ENCODE peak calls at places on chromosomes 6 and 20, in five cellular contexts. One of them, this sample, is unnamed.

GRCh38 chr6:19231878-19232519 is 605.2 kb upstream of the ID4 start:
- DNase-seq in AG04450: no peak
- DNase-seq in iPS-NIHi11: no peak
- DNase-seq in CD4-positive, alpha-beta memory T cell: no peak
- DNase-seq in A549: no peak
- DNase-seq in this sample: no peak

GRCh38 chr6:157989541-157990289 is 8.1 kb downstream of the SYNJ2 start:
- DNase-seq in A549: no peak
- DNase-seq in AG04450: no peak
- DNase-seq in CD4-positive, alpha-beta memory T cell: no peak
- DNase-seq in iPS-NIHi11: no peak
- DNase-seq in this sample: no peak

GRCh38 chr20:64232794-64233193 is 22.8 kb upstream of the PCMTD2 start:
- DNase-seq in iPS-NIHi11: no peak
- DNase-seq in AG04450: no peak
- DNase-seq in A549: no peak
- DNase-seq in CD4-positive, alpha-beta memory T cell: no peak
- DNase-seq in this sample: no peak

GRCh38 chr6:114747995-114748625 is 405.3 kb upstream of the HS3ST5 start:
- DNase-seq in CD4-positive, alpha-beta memory T cell: no peak
- DNase-seq in AG04450: peak; percentile 2
- DNase-seq in A549: no peak
- DNase-seq in iPS-NIHi11: peak; percentile 15
- DNase-seq in this sample: peak; percentile 16

GRCh38 chr6:160207618-160208017 is 51.0 kb downstream of the SLC22A2 start:
- DNase-seq in iPS-NIHi11: no peak
- DNase-seq in AG04450: no peak
- DNase-seq in CD4-positive, alpha-beta memory T cell: no peak
- DNase-seq in A549: no peak
- DNase-seq in this sample: no peak

GRCh38 chr6:46592046-46592445 is 60.6 kb downstream of the CYP39A1 start:
- DNase-seq in A549: no peak
- DNase-seq in iPS-NIHi11: no peak
- DNase-seq in CD4-positive, alpha-beta memory T cell: no peak
- DNase-seq in AG04450: no peak
- DNase-seq in this sample: no peak

GRCh38 chr6:169868458-169868857 is 117.0 kb downstream of the ERMARD start:
- DNase-seq in AG04450: no peak
- DNase-seq in A549: no peak
- DNase-seq in CD4-positive, alpha-beta memory T cell: peak; percentile 53
- DNase-seq in iPS-NIHi11: no peak
- DNase-seq in this sample: no peak

GRCh38 chr6:146984251-146984924 is 219.8 kb upstream of the STXBP5 start:
- DNase-seq in CD4-positive, alpha-beta memory T cell: no peak
- DNase-seq in A549: no peak
- DNase-seq in AG04450: no peak
- DNase-seq in iPS-NIHi11: no peak
- DNase-seq in this sample: no peak

GRCh38 chr6:52457096-52457495 is 37.0 kb downstream of the EFHC1 start:
- DNase-seq in CD4-positive, alpha-beta memory T cell: no peak
- DNase-seq in A549: no peak
- DNase-seq in iPS-NIHi11: no peak
- DNase-seq in AG04450: no peak
- DNase-seq in this sample: no peak

GRCh38 chr20:23270427-23270911 is 80.1 kb upstream of the NXT1 start:
- DNase-seq in AG04450: peak; percentile 51
- DNase-seq in CD4-positive, alpha-beta memory T cell: no peak
- DNase-seq in iPS-NIHi11: no peak
- DNase-seq in A549: no peak
- DNase-seq in this sample: no peak

GRCh38 chr6:1868561-1869261 is 259.0 kb downstream of the FOXC1 start:
- DNase-seq in iPS-NIHi11: no peak
- DNase-seq in AG04450: no peak
- DNase-seq in A549: no peak
- DNase-seq in CD4-positive, alpha-beta memory T cell: no peak
- DNase-seq in this sample: no peak

GRCh38 chr6:100001915-100002388 is 7.9 kb upstream of the MCHR2 start:
- DNase-seq in iPS-NIHi11: peak; percentile 63
- DNase-seq in AG04450: peak; percentile 21
- DNase-seq in A549: peak; percentile 10
- DNase-seq in CD4-positive, alpha-beta memory T cell: peak; percentile 23
- DNase-seq in this sample: peak; percentile 21

GRCh38 chr6:83852528-83853177 is 507 bp upstream of the RIPPLY2 start:
- DNase-seq in iPS-NIHi11: no peak
- DNase-seq in CD4-positive, alpha-beta memory T cell: no peak
- DNase-seq in AG04450: no peak
- DNase-seq in A549: no peak
- DNase-seq in this sample: no peak

GRCh38 chr20:41631826-41632225 is 13.6 kb upstream of the CHD6 start:
- DNase-seq in A549: no peak
- DNase-seq in AG04450: no peak
- DNase-seq in CD4-positive, alpha-beta memory T cell: no peak
- DNase-seq in iPS-NIHi11: no peak
- DNase-seq in this sample: no peak

This sample was measured in HFF-Myc.